ENCODE peak calls at places on chromosomes 6 and 20, in four cellular contexts. One of them, this sample, is unnamed.

GRCh38 chr20:44586986-44587980 is 4.9 kb downstream of the PKIG start:
- DNase-seq in K562: no peak
- DNase-seq in HepG2: no peak
- DNase-seq in GM12878: no peak
- DNase-seq in this sample: no peak

GRCh38 chr20:25525857-25526256 is 59.5 kb downstream of the NINL start:
- DNase-seq in K562: no peak
- DNase-seq in HepG2: peak; percentile 97
- DNase-seq in GM12878: no peak
- DNase-seq in this sample: no peak

GRCh38 chr6:90284236-90284744 is 12.4 kb downstream of the BACH2 start:
- DNase-seq in K562: peak; percentile 72
- DNase-seq in HepG2: no peak
- DNase-seq in GM12878: no peak
- DNase-seq in this sample: peak; percentile 48

GRCh38 chr6:119334535-119335264 is 14.9 kb downstream of the MAN1A1 start:
- DNase-seq in K562: no peak
- DNase-seq in HepG2: no peak
- DNase-seq in GM12878: no peak
- DNase-seq in this sample: no peak

GRCh38 chr6:113596907-113597583 is 260.1 kb upstream of the MARCKS start:
- DNase-seq in K562: no peak
- DNase-seq in HepG2: no peak
- DNase-seq in GM12878: no peak
- DNase-seq in this sample: no peak

GRCh38 chr6:131103296-131103695 is 32.0 kb upstream of the AKAP7 start:
- DNase-seq in K562: no peak
- DNase-seq in HepG2: no peak
- DNase-seq in GM12878: no peak
- DNase-seq in this sample: no peak

GRCh38 chr6:110085285-110085684 is 94.2 kb downstream of the WASF1 start:
- DNase-seq in K562: no peak
- DNase-seq in HepG2: no peak
- DNase-seq in GM12878: no peak
- DNase-seq in this sample: no peak

GRCh38 chr20:40687384-40688128 is 1.5 kb downstream of the MAFB start:
- DNase-seq in K562: no peak
- DNase-seq in HepG2: no peak
- DNase-seq in GM12878: no peak
- DNase-seq in this sample: peak; percentile 28

GRCh38 chr20:62494980-62495797 is 19.4 kb upstream of the GATA5 start:
- DNase-seq in K562: no peak
- DNase-seq in HepG2: no peak
- DNase-seq in GM12878: no peak
- DNase-seq in this sample: no peak

GRCh38 chr6:143279385-143279784 is 171.1 kb downstream of the ADAT2 start:
- DNase-seq in K562: peak; percentile 64
- DNase-seq in HepG2: peak; percentile 34
- DNase-seq in GM12878: no peak
- DNase-seq in this sample: peak; percentile 51

GRCh38 chr6:133504761-133505160 is 263.6 kb downstream of the EYA4 start:
- DNase-seq in K562: no peak
- DNase-seq in HepG2: no peak
- DNase-seq in GM12878: no peak
- DNase-seq in this sample: no peak

GRCh38 chr6:145025488-145025887 is 709.8 kb downstream of the EPM2A start:
- DNase-seq in K562: no peak
- DNase-seq in HepG2: peak; percentile 77
- DNase-seq in GM12878: no peak
- DNase-seq in this sample: no peak

GRCh38 chr6:130482645-130483390 is 117.0 kb downstream of the TMEM200A start:
- DNase-seq in K562: no peak
- DNase-seq in HepG2: no peak
- DNase-seq in GM12878: no peak
- DNase-seq in this sample: no peak

GRCh38 chr20:45935416-45936046 is 1.0 kb downstream of the PCIF1 start:
- DNase-seq in K562: no peak
- DNase-seq in HepG2: no peak
- DNase-seq in GM12878: no peak
- DNase-seq in this sample: no peak

GRCh38 chr6:52503344-52503747 is 73.5 kb downstream of the TRAM2 start:
- DNase-seq in K562: peak; percentile 26
- DNase-seq in HepG2: no peak
- DNase-seq in GM12878: no peak
- DNase-seq in this sample: no peak

GRCh38 chr6:46421939-46422338 is 69.3 kb downstream of the RCAN2 start:
- DNase-seq in K562: no peak
- DNase-seq in HepG2: no peak
- DNase-seq in GM12878: no peak
- DNase-seq in this sample: no peak

GRCh38 chr6:126261792-126262421 is 78.0 kb upstream of the CENPW start:
- DNase-seq in K562: no peak
- DNase-seq in HepG2: no peak
- DNase-seq in GM12878: no peak
- DNase-seq in this sample: no peak

GRCh38 chr20:24673678-24674570 is 204.5 kb downstream of the SYNDIG1 start:
- DNase-seq in K562: no peak
- DNase-seq in HepG2: no peak
- DNase-seq in GM12878: no peak
- DNase-seq in this sample: no peak

GRCh38 chr6:82073484-82073883 is 174.1 kb downstream of the IBTK start:
- DNase-seq in K562: no peak
- DNase-seq in HepG2: no peak
- DNase-seq in GM12878: no peak
- DNase-seq in this sample: no peak

GRCh38 chr20:10986586-10986985 is 312.8 kb upstream of the JAG1 start:
- DNase-seq in K562: no peak
- DNase-seq in HepG2: no peak
- DNase-seq in GM12878: no peak
- DNase-seq in this sample: no peak

GRCh38 chr6:148514091-148514850 is 171.6 kb downstream of the SASH1 start:
- DNase-seq in K562: no peak
- DNase-seq in HepG2: no peak
- DNase-seq in GM12878: no peak
- DNase-seq in this sample: no peak

GRCh38 chr20:8431538-8432434 is 299.7 kb downstream of the PLCB1 start:
- DNase-seq in K562: no peak
- DNase-seq in HepG2: no peak
- DNase-seq in GM12878: no peak
- DNase-seq in this sample: no peak

GRCh38 chr6:109087661-109088264 is 6.9 kb downstream of the SESN1 start:
- DNase-seq in K562: no peak
- DNase-seq in HepG2: no peak
- DNase-seq in GM12878: no peak
- DNase-seq in this sample: peak; percentile 31

GRCh38 chr6:109139109-109139508 is 43.8 kb downstream of the CEP57L1 start:
- DNase-seq in K562: no peak
- DNase-seq in HepG2: peak; percentile 39
- DNase-seq in GM12878: no peak
- DNase-seq in this sample: no peak

GRCh38 chr20:12984069-12984765 is 24.6 kb upstream of the SPTLC3 start:
- DNase-seq in K562: no peak
- DNase-seq in HepG2: no peak
- DNase-seq in GM12878: no peak
- DNase-seq in this sample: no peak

GRCh38 chr6:130677312-130677711 is 149.9 kb upstream of the SMLR1 start:
- DNase-seq in K562: no peak
- DNase-seq in HepG2: no peak
- DNase-seq in GM12878: no peak
- DNase-seq in this sample: no peak

GRCh38 chr6:32625137-32625536 is 12.1 kb upstream of the HLA-DQA1 start:
- DNase-seq in K562: no peak
- DNase-seq in HepG2: no peak
- DNase-seq in GM12878: no peak
- DNase-seq in this sample: no peak

GRCh38 chr6:104326173-104327001 is 533.3 kb downstream of the HACE1 start:
- DNase-seq in K562: peak; percentile 29
- DNase-seq in HepG2: no peak
- DNase-seq in GM12878: no peak
- DNase-seq in this sample: no peak

GRCh38 chr6:111604259-111605099 is 1.2 kb downstream of the TRAF3IP2 start:
- DNase-seq in K562: peak; percentile 26
- DNase-seq in HepG2: no peak
- DNase-seq in GM12878: no peak
- DNase-seq in this sample: peak; percentile 30

GRCh38 chr6:129954749-129955431 is 63.5 kb upstream of the L3MBTL3 start:
- DNase-seq in K562: no peak
- DNase-seq in HepG2: no peak
- DNase-seq in GM12878: no peak
- DNase-seq in this sample: no peak

GRCh38 chr6:29509711-29510110 is 22.0 kb upstream of the MAS1L start:
- DNase-seq in K562: no peak
- DNase-seq in HepG2: no peak
- DNase-seq in GM12878: no peak
- DNase-seq in this sample: no peak

GRCh38 chr20:13119583-13119982 is 101.5 kb upstream of the ISM1 start:
- DNase-seq in K562: peak; percentile 44
- DNase-seq in HepG2: peak; percentile 84
- DNase-seq in GM12878: no peak
- DNase-seq in this sample: peak; percentile 58

GRCh38 chr6:32413427-32414047 is 6.6 kb upstream of the BTNL2 start:
- DNase-seq in K562: peak; percentile 82
- DNase-seq in HepG2: peak; percentile 50
- DNase-seq in GM12878: peak; percentile 40
- DNase-seq in this sample: peak; percentile 77

GRCh38 chr6:106574729-106575458 is 54.4 kb downstream of the RTN4IP1 start:
- DNase-seq in K562: peak; percentile 4
- DNase-seq in HepG2: peak; percentile 77
- DNase-seq in GM12878: no peak
- DNase-seq in this sample: no peak

GRCh38 chr6:140897804-140898573 is 1234.7 kb upstream of the GJE1 start:
- DNase-seq in K562: peak; percentile 83
- DNase-seq in HepG2: peak; percentile 85
- DNase-seq in GM12878: no peak
- DNase-seq in this sample: peak; percentile 66

DNA sequence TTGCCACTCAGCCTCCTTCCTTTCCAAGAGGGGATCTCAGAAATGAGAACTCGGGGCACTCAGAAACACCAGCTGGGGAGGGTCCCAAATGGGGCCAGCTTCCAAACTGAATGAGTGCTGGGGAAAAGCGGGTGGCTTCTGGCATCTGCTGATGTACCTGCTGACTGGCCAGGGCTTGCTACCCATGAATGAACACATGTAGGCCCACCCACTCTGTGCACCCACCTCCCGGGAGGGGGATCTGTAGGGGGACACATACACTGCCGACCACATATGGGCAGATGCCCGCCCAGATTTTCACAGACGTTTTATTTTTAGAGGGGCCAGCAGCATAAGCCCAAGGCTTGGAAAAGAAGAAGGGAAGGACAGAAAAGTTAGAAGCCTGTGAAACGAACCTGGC is 231.9 kb upstream of the RNF24 start:
- DNase-seq in K562: no peak
- DNase-seq in HepG2: no peak
- DNase-seq in GM12878: no peak
- DNase-seq in this sample: no peak
- TF ChIP-seq TARDBP in K562: no peak
- TF ChIP-seq TARDBP in HepG2: no peak
- TF ChIP-seq TARDBP in GM12878: no peak
- TF ChIP-seq TARDBP in this sample: no peak

DNA sequence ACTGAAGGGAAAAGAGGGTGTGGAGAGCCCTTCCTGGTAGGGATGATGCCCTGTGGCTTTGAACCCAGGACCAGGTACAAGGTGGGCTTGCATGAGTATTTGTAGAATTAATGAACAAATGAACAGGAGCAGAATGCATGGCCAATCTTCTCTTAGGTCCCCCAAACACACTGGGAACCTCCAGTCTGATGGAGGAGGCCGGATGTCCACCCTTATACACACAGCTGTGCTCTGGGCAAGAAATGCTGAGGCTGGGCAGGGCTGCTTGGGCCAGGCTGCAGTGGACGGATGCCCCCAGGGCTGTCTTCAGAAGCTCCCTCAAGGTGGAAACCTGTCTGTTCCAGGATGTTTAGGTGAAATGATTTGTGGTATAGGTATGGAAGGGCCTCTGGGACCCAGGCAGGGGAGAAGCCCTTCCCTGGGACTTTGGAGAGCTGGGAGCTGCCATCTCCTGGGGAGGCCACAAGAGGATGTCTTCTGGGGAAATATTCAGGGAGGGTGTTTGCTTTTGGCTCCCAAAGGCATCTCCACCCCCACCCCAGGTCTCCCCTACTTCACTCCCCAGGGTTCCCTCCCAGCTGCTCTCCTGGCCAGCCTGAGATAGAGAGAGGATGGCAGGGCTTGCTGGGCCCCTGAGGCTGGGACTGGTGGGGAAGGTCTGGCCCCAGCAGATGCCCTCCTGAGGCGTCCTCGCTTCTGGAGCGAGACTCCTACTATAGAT is 23.3 kb downstream of the VEGFA start:
- DNase-seq in K562: no peak
- DNase-seq in HepG2: no peak
- DNase-seq in GM12878: no peak
- DNase-seq in this sample: no peak
- TF ChIP-seq BHLHE40 in K562: no peak
- TF ChIP-seq BHLHE40 in HepG2: no peak
- TF ChIP-seq BHLHE40 in GM12878: no peak
- TF ChIP-seq BHLHE40 in this sample: no peak

GRCh38 chr6:13190391-13190790 is 137.9 kb downstream of the TBC1D7 start:
- DNase-seq in K562: no peak
- DNase-seq in HepG2: no peak
- DNase-seq in GM12878: no peak
- DNase-seq in this sample: no peak

GRCh38 chr6:13189710-13190109 is 138.6 kb downstream of the TBC1D7 start:
- DNase-seq in K562: no peak
- DNase-seq in HepG2: peak; percentile 15
- DNase-seq in GM12878: no peak
- DNase-seq in this sample: no peak

GRCh38 chr6:13191461-13191860 is 136.9 kb downstream of the TBC1D7 start:
- DNase-seq in K562: no peak
- DNase-seq in HepG2: no peak
- DNase-seq in GM12878: no peak
- DNase-seq in this sample: no peak

GRCh38 chr6:13195826-13196225 is 132.5 kb downstream of the TBC1D7 start:
- DNase-seq in K562: no peak
- DNase-seq in HepG2: no peak
- DNase-seq in GM12878: no peak
- DNase-seq in this sample: no peak

GRCh38 chr6:13194852-13195251 is 133.5 kb downstream of the TBC1D7 start:
- DNase-seq in K562: peak; percentile 84
- DNase-seq in HepG2: peak; percentile 64
- DNase-seq in GM12878: no peak
- DNase-seq in this sample: peak; percentile 61
- TF ChIP-seq TARDBP in K562: no peak
- TF ChIP-seq TARDBP in HepG2: no peak
- TF ChIP-seq TARDBP in GM12878: no peak
- TF ChIP-seq TARDBP in this sample: no peak

DNA sequence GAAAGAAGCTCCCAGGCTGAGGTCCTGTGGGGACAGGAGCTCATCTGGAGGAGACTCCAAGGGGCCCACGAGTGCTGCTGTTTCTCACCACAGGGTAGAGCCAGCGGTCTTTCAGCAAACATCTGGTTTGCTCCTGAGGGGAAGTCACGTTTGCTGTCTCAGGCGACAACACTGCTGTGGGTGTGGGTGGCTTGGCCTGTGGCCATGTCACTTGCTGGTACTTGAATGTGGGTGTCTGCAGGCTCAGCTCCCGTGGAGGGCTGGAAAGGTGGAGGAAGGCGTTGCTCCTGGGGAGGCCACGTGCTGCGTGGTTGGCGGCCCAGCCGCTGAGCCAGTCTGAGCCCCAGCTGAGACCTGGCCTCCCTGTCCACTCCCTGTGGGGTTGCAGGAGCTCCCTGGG is 52.8 kb upstream of the MPC1 start:
- DNase-seq in K562: no peak
- DNase-seq in HepG2: no peak
- DNase-seq in GM12878: no peak
- DNase-seq in this sample: no peak
- TF ChIP-seq BHLHE40 in K562: peak; percentile 55
- TF ChIP-seq BHLHE40 in HepG2: no peak
- TF ChIP-seq BHLHE40 in GM12878: peak; percentile 62
- TF ChIP-seq BHLHE40 in this sample: no peak

This sample was measured in HEK293T.